ENCODE peak calls at places on chromosomes 11 and 22, in eight cellular contexts. A is mesendoderm, V is heart right ventricle, P is breast epithelium, G is dorsolateral prefrontal cortex, W is fibroblast of pulmonary artery, F is sigmoid colon, Y is A549. X is an unnamed sample.
A peak's percentile ranks its signal among the peaks of the same experiment; 100 is the strongest.

GRCh38 chr11:34154059-34154875 is 48.8 kb downstream of the NAT10 start:
- DNase-seq in A (no peak), V (no peak), P (no peak), G (no peak), W (no peak), F (no peak), Y (no peak), X (no peak)

GRCh38 chr11:3160252-3161031 is 4.7 kb downstream of the OSBPL5 start:
- DNase-seq in A (peak; percentile 96), V (peak; percentile 87), P (peak; percentile 73), G (peak; percentile 93), W (peak; percentile 92), F (peak; percentile 96), Y (no peak), X (peak; percentile 89)

GRCh38 chr11:31492320-31492913 is 17.0 kb downstream of the IMMP1L start:
- DNase-seq in A (no peak), V (no peak), P (no peak), G (no peak), W (peak; percentile 67), F (no peak), Y (no peak), X (no peak)

GRCh38 chr11:8068605-8069221 is 12.3 kb upstream of the TUB start:
- DNase-seq in A (no peak), V (peak; percentile 50), P (no peak), G (no peak), W (peak; percentile 77), F (peak; percentile 85), Y (peak; percentile 27), X (no peak)

GRCh38 chr11:12465332-12465731 is 88.0 kb downstream of the PARVA start:
- DNase-seq in A (no peak), V (no peak), P (no peak), G (no peak), W (no peak), F (no peak), Y (no peak), X (no peak)

GRCh38 chr11:102197759-102198158 is 87.5 kb downstream of the YAP1 start:
- DNase-seq in A (peak; percentile 89), V (no peak), P (no peak), G (no peak), W (no peak), F (no peak), Y (no peak), X (no peak)

GRCh38 chr11:15483205-15483604 is 368.5 kb downstream of the INSC start:
- DNase-seq in A (no peak), V (no peak), P (no peak), G (no peak), W (no peak), F (no peak), Y (no peak), X (no peak)

GRCh38 chr11:93063101-93063500 is 93.7 kb downstream of the MTNR1B start:
- DNase-seq in A (no peak), V (no peak), P (no peak), G (no peak), W (no peak), F (no peak), Y (no peak), X (no peak)

GRCh38 chr22:23773247-23774113 is 831 bp downstream of the MMP11 start:
- DNase-seq in A (no peak), V (peak; percentile 56), P (no peak), G (no peak), W (no peak), F (no peak), Y (no peak), X (no peak)

GRCh38 chr11:133015457-133015856 is 516.8 kb downstream of the OPCML start:
- DNase-seq in A (no peak), V (no peak), P (no peak), G (no peak), W (no peak), F (no peak), Y (no peak), X (no peak)

GRCh38 chr11:19283998-19284397 is 43.3 kb upstream of the E2F8 start:
- DNase-seq in A (peak; percentile 81), V (no peak), P (no peak), G (no peak), W (no peak), F (no peak), Y (no peak), X (no peak)

GRCh38 chr11:125625594-125626380 is 824 bp downstream of the CHEK1 start:
- DNase-seq in A (peak; percentile 99), V (peak; percentile 87), P (peak; percentile 78), G (peak; percentile 95), W (peak; percentile 91), F (peak; percentile 92), Y (peak; percentile 68), X (peak; percentile 92)

GRCh38 chr11:19032990-19033389 is 27.5 kb downstream of the MRGPRX2 start:
- DNase-seq in A (no peak), V (no peak), P (no peak), G (no peak), W (no peak), F (no peak), Y (no peak), X (no peak)

GRCh38 chr22:47207387-47207786 is 444.9 kb downstream of the TBC1D22A start:
- DNase-seq in A (no peak), V (no peak), P (no peak), G (no peak), W (no peak), F (peak; percentile 57), Y (no peak), X (peak; percentile 10)

GRCh38 chr11:47716692-47717091 is 1.5 kb upstream of the AGBL2 start:
- DNase-seq in A (no peak), V (no peak), P (no peak), G (no peak), W (no peak), F (no peak), Y (no peak), X (no peak)

GRCh38 chr11:79388201-79388600 is 52.6 kb downstream of the TENM4 start:
- DNase-seq in A (no peak), V (no peak), P (no peak), G (no peak), W (no peak), F (no peak), Y (no peak), X (no peak)

GRCh38 chr11:17927643-17928343 is 85.1 kb downstream of the SERGEF start:
- DNase-seq in A (no peak), V (no peak), P (no peak), G (no peak), W (peak; percentile 62), F (no peak), Y (no peak), X (no peak)

GRCh38 chr22:25656724-25657123 is 85.3 kb upstream of the MYO18B start:
- DNase-seq in A (no peak), V (no peak), P (no peak), G (no peak), W (no peak), F (no peak), Y (no peak), X (no peak)

GRCh38 chr22:32896951-32897350 is 95.4 kb downstream of the TIMP3 start:
- DNase-seq in A (no peak), V (no peak), P (no peak), G (no peak), W (no peak), F (no peak), Y (no peak), X (no peak)

GRCh38 chr11:3849297-3849874 is 6.1 kb upstream of the STIM1 start:
- DNase-seq in A (peak; percentile 48), V (no peak), P (no peak), G (no peak), W (peak; percentile 68), F (no peak), Y (peak; percentile 51), X (peak; percentile 56)

GRCh38 chr22:49850021-49850911 is 3.4 kb upstream of the ZBED4 start:
- DNase-seq in A (no peak), V (no peak), P (no peak), G (no peak), W (no peak), F (no peak), Y (no peak), X (no peak)
- H3K4me3 ChIP-seq in A (no peak overlapping the region), V (peak overlapping the region; percentile 55), P (peak overlapping the region; percentile 50), G (no peak overlapping the region), W (no peak overlapping the region), F (peak overlapping the region; percentile 63), Y (no peak overlapping the region), X (no peak overlapping the region)

DNA sequence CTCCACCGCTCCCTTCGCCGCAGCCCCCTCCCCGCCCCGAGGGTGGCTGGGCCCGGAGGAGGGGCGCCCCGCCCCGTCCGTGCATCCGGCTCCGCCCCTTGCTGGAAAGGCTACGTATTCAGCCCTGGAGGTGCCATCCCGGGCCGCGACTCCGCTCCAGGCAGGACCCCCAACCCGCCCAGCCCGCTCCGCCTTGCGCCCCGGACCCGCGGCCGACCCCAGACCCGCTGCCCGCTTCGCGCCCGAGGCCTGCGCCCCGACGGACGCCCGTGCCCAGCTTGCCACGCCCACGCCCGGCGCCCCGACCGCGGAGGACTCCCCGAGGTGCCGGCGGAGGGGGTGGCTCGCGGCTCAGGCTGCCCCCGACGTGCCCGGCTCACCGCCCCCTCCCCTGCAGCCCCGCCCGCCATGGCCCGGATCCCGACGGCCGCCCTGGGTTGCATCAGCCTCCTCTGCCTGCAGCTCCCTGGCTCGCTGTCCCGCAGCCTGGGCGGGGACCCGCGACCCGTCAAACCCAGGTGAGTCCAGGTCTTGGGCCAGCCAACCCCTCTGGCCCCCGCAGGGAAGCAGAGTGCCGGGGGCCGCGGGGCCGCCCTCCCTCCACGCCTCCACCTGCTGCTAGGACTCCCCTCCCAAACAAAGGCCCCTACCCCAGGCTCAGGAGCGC is at the start of gene ADM2:
- DNase-seq in A (peak; percentile 76), V (peak; percentile 40), P (no peak), G (no peak), W (no peak), F (no peak), Y (peak; percentile 47), X (peak; percentile 67)
- H3K4me3 ChIP-seq in A (peak within 1 kb of the TSS; percentile 30), V (peak within 1 kb of the TSS; percentile 41), P (peak within 1 kb of the TSS; percentile 54), G (no peak within 1 kb of the TSS), W (peak within 1 kb of the TSS; percentile 64), F (peak within 1 kb of the TSS; percentile 34), Y (peak within 1 kb of the TSS; percentile 72), X (peak within 1 kb of the TSS; percentile 52)

GRCh38 chr11:67409781-67410368 is 5.6 kb upstream of the CARNS1 start:
- DNase-seq in A (peak; percentile 71), V (no peak), P (no peak), G (no peak), W (no peak), F (no peak), Y (no peak), X (peak; percentile 59)
- H3K4me3 ChIP-seq in A (no peak overlapping the region), V (no peak overlapping the region), P (no peak overlapping the region), G (no peak overlapping the region), W (no peak overlapping the region), F (no peak overlapping the region), Y (no peak overlapping the region), X (no peak overlapping the region)

DNA sequence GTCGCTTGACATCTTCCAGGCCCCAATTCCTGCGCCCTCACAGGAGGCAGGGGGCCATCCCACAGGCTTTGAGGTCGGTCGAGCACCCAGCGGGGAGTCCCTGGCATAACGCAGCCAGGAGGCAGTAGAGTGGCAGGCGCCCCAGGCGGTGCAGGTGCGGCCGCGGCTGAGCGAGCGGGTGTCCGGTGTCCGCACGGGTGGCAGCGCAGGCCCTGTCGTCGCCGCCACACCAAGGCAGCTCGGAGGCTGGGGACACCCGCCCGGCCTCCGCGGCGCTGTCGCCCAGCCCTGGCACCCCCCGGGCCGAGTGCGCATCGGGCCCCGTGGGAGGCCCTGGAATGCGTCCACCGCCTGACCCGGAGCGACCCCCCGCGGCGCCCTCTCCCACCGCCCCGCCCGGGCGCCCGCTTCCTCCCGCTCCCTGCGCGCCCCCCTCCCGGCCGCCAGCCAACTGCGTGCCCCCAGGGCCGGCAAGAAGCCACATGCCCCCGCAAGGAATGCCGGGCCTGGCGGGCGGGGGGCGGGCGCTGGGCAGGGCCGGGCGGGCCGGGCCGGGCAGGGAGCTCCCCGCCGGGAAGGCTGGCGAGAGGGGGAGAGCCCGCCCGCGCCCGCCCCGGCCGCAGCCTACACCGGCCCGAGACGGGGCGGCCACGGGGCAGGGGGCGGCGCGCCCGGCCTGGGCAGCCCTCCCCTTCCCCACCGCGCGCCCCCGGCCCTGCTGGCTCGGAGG is 33.9 kb downstream of the PRDM11 start:
- DNase-seq in A (peak; percentile 62), V (peak; percentile 67), P (peak; percentile 67), G (no peak), W (no peak), F (peak; percentile 82), Y (peak; percentile 76), X (peak; percentile 70)
- H3K4me3 ChIP-seq in A (no peak overlapping the region), V (peak overlapping the region; percentile 56), P (peak overlapping the region; percentile 73), G (peak overlapping the region; percentile 54), W (peak overlapping the region; percentile 47), F (peak overlapping the region; percentile 66), Y (peak overlapping the region; percentile 64), X (peak overlapping the region; percentile 38)